ENCODE peak calls at places on chromosomes 3 and 15, in six cellular contexts. One of them, this sample, is unnamed. For H3K9me2 and H3K79me2, the result is how much of the 10 kb centered on the place peaks cover.

GRCh38 chr3:183941216-183941615 is 56.5 kb upstream of the PARL start:
- DNase-seq in SK-N-SH: no peak
- DNase-seq in MM.1S: no peak
- DNase-seq in PC-3: no peak
- DNase-seq in HCT116: no peak
- DNase-seq in Karpas-422: no peak
- DNase-seq in this sample: no peak

GRCh38 chr15:52295421-52295991 is at the start of gene MYO5C:
- DNase-seq in SK-N-SH: peak
- DNase-seq in MM.1S: peak
- DNase-seq in PC-3: peak
- DNase-seq in HCT116: peak
- DNase-seq in Karpas-422: no peak
- DNase-seq in this sample: no peak

GRCh38 chr15:60389261-60390077 is 8.3 kb downstream of the ANXA2 start:
- DNase-seq in SK-N-SH: no peak
- DNase-seq in MM.1S: peak
- DNase-seq in PC-3: no peak
- DNase-seq in HCT116: no peak
- DNase-seq in Karpas-422: no peak
- DNase-seq in this sample: no peak

GRCh38 chr15:80496101-80496500 is 91.9 kb downstream of the ARNT2 start:
- DNase-seq in SK-N-SH: no peak
- DNase-seq in MM.1S: no peak
- DNase-seq in PC-3: no peak
- DNase-seq in HCT116: no peak
- DNase-seq in Karpas-422: no peak
- DNase-seq in this sample: no peak

GRCh38 chr3:31600435-31600834 is 67.7 kb downstream of the STT3B start:
- DNase-seq in SK-N-SH: no peak
- DNase-seq in MM.1S: no peak
- DNase-seq in PC-3: no peak
- DNase-seq in HCT116: no peak
- DNase-seq in Karpas-422: no peak
- DNase-seq in this sample: no peak

GRCh38 chr15:63181658-63182057 is 7.7 kb upstream of the RAB8B start:
- DNase-seq in SK-N-SH: no peak
- DNase-seq in MM.1S: no peak
- DNase-seq in PC-3: no peak
- DNase-seq in HCT116: no peak
- DNase-seq in Karpas-422: no peak
- DNase-seq in this sample: no peak

GRCh38 chr3:13708871-13709595 is 160.1 kb downstream of the FBLN2 start:
- DNase-seq in SK-N-SH: no peak
- DNase-seq in MM.1S: no peak
- DNase-seq in PC-3: no peak
- DNase-seq in HCT116: no peak
- DNase-seq in Karpas-422: no peak
- DNase-seq in this sample: no peak

GRCh38 chr3:38404286-38404685 is 49.4 kb upstream of the ACVR2B start:
- DNase-seq in SK-N-SH: no peak
- DNase-seq in MM.1S: no peak
- DNase-seq in PC-3: peak
- DNase-seq in HCT116: no peak
- DNase-seq in Karpas-422: no peak
- DNase-seq in this sample: no peak

GRCh38 chr3:29697989-29698388 is 417.1 kb downstream of the RBMS3 start:
- DNase-seq in SK-N-SH: no peak
- DNase-seq in MM.1S: no peak
- DNase-seq in PC-3: peak
- DNase-seq in HCT116: no peak
- DNase-seq in Karpas-422: no peak
- DNase-seq in this sample: no peak

GRCh38 chr3:9153763-9154601 is 95.5 kb downstream of the SRGAP3 start:
- DNase-seq in SK-N-SH: no peak
- DNase-seq in MM.1S: no peak
- DNase-seq in PC-3: no peak
- DNase-seq in HCT116: no peak
- DNase-seq in Karpas-422: no peak
- DNase-seq in this sample: no peak

GRCh38 chr15:72540606-72541237 is 66.6 kb downstream of the ARIH1 start:
- DNase-seq in SK-N-SH: no peak
- DNase-seq in MM.1S: no peak
- DNase-seq in PC-3: no peak
- DNase-seq in HCT116: peak
- DNase-seq in Karpas-422: no peak
- DNase-seq in this sample: peak

GRCh38 chr3:66998899-66999235 is 760 bp downstream of the KBTBD8 start:
- DNase-seq in SK-N-SH: no peak
- DNase-seq in MM.1S: no peak
- DNase-seq in PC-3: no peak
- DNase-seq in HCT116: no peak
- DNase-seq in Karpas-422: no peak
- DNase-seq in this sample: peak

GRCh38 chr3:133937756-133938601 is 42.3 kb upstream of the RAB6B start:
- DNase-seq in SK-N-SH: no peak
- DNase-seq in MM.1S: no peak
- DNase-seq in PC-3: no peak
- DNase-seq in HCT116: no peak
- DNase-seq in Karpas-422: no peak
- DNase-seq in this sample: no peak

GRCh38 chr15:67296188-67296587 is 41.6 kb downstream of the IQCH start:
- DNase-seq in SK-N-SH: no peak
- DNase-seq in MM.1S: no peak
- DNase-seq in PC-3: no peak
- DNase-seq in HCT116: no peak
- DNase-seq in Karpas-422: no peak
- DNase-seq in this sample: no peak

GRCh38 chr3:37546876-37547275 is 314.8 kb upstream of the CTDSPL start:
- DNase-seq in SK-N-SH: peak
- DNase-seq in MM.1S: no peak
- DNase-seq in PC-3: peak
- DNase-seq in HCT116: no peak
- DNase-seq in Karpas-422: peak
- DNase-seq in this sample: peak

GRCh38 chr3:10286596-10287295 is 6.0 kb downstream of the GHRL start:
- DNase-seq in SK-N-SH: peak
- DNase-seq in MM.1S: peak
- DNase-seq in PC-3: peak
- DNase-seq in HCT116: peak
- DNase-seq in Karpas-422: peak
- DNase-seq in this sample: peak

GRCh38 chr3:150202696-150203095 is 205.4 kb upstream of the TSC22D2 start:
- DNase-seq in SK-N-SH: no peak
- DNase-seq in MM.1S: no peak
- DNase-seq in PC-3: no peak
- DNase-seq in HCT116: no peak
- DNase-seq in Karpas-422: no peak
- DNase-seq in this sample: no peak

GRCh38 chr3:16871915-16872842 is 12.6 kb upstream of the PLCL2 start:
- DNase-seq in SK-N-SH: no peak
- DNase-seq in MM.1S: no peak
- DNase-seq in PC-3: peak
- DNase-seq in HCT116: no peak
- DNase-seq in Karpas-422: no peak
- DNase-seq in this sample: no peak

GRCh38 chr15:38414351-38414750 is 39.6 kb upstream of the FAM98B start:
- DNase-seq in SK-N-SH: peak
- DNase-seq in MM.1S: peak
- DNase-seq in PC-3: peak
- DNase-seq in HCT116: peak
- DNase-seq in Karpas-422: peak
- DNase-seq in this sample: peak

GRCh38 chr3:177878192-177878591 is 658.0 kb upstream of the KCNMB2 start:
- DNase-seq in SK-N-SH: no peak
- DNase-seq in MM.1S: no peak
- DNase-seq in PC-3: no peak
- DNase-seq in HCT116: no peak
- DNase-seq in Karpas-422: no peak
- DNase-seq in this sample: no peak

GRCh38 chr3:117756580-117756979 is 1047.0 kb downstream of the TUSC7 start:
- DNase-seq in SK-N-SH: peak
- DNase-seq in MM.1S: no peak
- DNase-seq in PC-3: no peak
- DNase-seq in HCT116: no peak
- DNase-seq in Karpas-422: no peak
- DNase-seq in this sample: no peak

GRCh38 chr3:24145481-24145880 is 200.4 kb downstream of the NR1D2 start:
- DNase-seq in SK-N-SH: no peak
- DNase-seq in MM.1S: no peak
- DNase-seq in PC-3: peak
- DNase-seq in HCT116: no peak
- DNase-seq in Karpas-422: no peak
- DNase-seq in this sample: no peak

DNA sequence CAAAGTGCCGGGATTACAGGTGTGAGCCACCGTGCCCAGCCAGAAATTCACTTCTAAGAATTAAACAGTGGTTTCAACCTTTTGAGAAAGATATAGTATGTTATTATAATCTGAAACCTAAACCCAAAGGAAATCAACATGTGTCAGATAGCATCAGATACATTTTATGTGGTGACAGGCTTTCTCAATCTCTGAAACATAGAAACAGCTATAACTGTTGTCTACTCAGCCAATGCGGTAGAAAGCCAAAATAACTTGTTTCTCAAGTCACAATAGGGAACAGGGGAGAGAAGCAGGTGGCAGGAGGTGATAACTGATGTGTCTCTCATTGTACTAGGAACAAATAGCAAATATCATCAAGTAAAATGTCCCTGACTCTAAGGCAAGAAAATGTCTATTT is 38.7 kb downstream of the DENND6A start:
- DNase-seq in SK-N-SH: no peak
- DNase-seq in MM.1S: no peak
- DNase-seq in PC-3: no peak
- DNase-seq in HCT116: no peak
- DNase-seq in Karpas-422: no peak
- DNase-seq in this sample: no peak
- H3K9me2 ChIP-seq in SK-N-SH: under half
- H3K9me2 ChIP-seq in MM.1S: under half
- H3K9me2 ChIP-seq in PC-3: under half
- H3K9me2 ChIP-seq in HCT116: under half
- H3K9me2 ChIP-seq in Karpas-422: under half
- H3K9me2 ChIP-seq in this sample: under half

GRCh38 chr15:99632521-99632920 is 66.7 kb downstream of the MEF2A start:
- DNase-seq in SK-N-SH: no peak
- DNase-seq in MM.1S: no peak
- DNase-seq in PC-3: no peak
- DNase-seq in HCT116: no peak
- DNase-seq in Karpas-422: no peak
- DNase-seq in this sample: no peak

GRCh38 chr15:99635145-99635544 is 69.4 kb downstream of the MEF2A start:
- DNase-seq in SK-N-SH: no peak
- DNase-seq in MM.1S: no peak
- DNase-seq in PC-3: no peak
- DNase-seq in HCT116: no peak
- DNase-seq in Karpas-422: no peak
- DNase-seq in this sample: no peak

GRCh38 chr15:99633655-99634054 is 67.9 kb downstream of the MEF2A start:
- DNase-seq in SK-N-SH: no peak
- DNase-seq in MM.1S: no peak
- DNase-seq in PC-3: no peak
- DNase-seq in HCT116: no peak
- DNase-seq in Karpas-422: no peak
- DNase-seq in this sample: no peak

GRCh38 chr15:99635794-99636193 is 70.0 kb downstream of the MEF2A start:
- DNase-seq in SK-N-SH: no peak
- DNase-seq in MM.1S: no peak
- DNase-seq in PC-3: peak
- DNase-seq in HCT116: no peak
- DNase-seq in Karpas-422: no peak
- DNase-seq in this sample: no peak

GRCh38 chr15:99634576-99634975 is 68.8 kb downstream of the MEF2A start:
- DNase-seq in SK-N-SH: no peak
- DNase-seq in MM.1S: no peak
- DNase-seq in PC-3: no peak
- DNase-seq in HCT116: no peak
- DNase-seq in Karpas-422: no peak
- DNase-seq in this sample: no peak
- H3K79me2 ChIP-seq in SK-N-SH: half or more
- H3K79me2 ChIP-seq in MM.1S: under half
- H3K79me2 ChIP-seq in PC-3: under half
- H3K79me2 ChIP-seq in HCT116: under half
- H3K79me2 ChIP-seq in Karpas-422: half or more
- H3K79me2 ChIP-seq in this sample: under half

DNA sequence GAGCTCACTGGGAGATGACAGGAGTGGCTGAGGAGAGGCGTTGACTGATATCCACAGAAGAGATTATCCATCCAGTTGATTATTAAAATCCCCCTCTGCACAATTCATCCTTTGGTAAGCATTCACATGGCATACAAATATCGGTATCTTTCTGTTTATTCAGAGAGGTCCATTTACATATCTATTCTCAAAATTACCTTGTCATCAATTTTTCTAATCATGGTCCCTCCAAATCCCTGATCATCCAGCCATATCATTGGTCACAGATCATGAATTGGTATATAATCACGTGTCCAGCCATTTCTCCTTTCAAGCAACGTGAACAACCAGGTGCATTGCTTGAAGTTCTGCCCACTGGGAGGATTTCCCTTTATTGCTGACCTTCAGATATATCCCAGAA is 1321.0 kb downstream of the ROBO2 start:
- DNase-seq in SK-N-SH: no peak
- DNase-seq in MM.1S: no peak
- DNase-seq in PC-3: no peak
- DNase-seq in HCT116: no peak
- DNase-seq in Karpas-422: no peak
- DNase-seq in this sample: no peak
- H3K9me2 ChIP-seq in SK-N-SH: under half
- H3K9me2 ChIP-seq in MM.1S: under half
- H3K9me2 ChIP-seq in PC-3: under half
- H3K9me2 ChIP-seq in HCT116: under half
- H3K9me2 ChIP-seq in Karpas-422: under half
- H3K9me2 ChIP-seq in this sample: under half

GRCh38 chr15:101138913-101139880 is 112.7 kb downstream of the CHSY1 start:
- DNase-seq in SK-N-SH: no peak
- DNase-seq in MM.1S: peak
- DNase-seq in PC-3: no peak
- DNase-seq in HCT116: no peak
- DNase-seq in Karpas-422: no peak
- DNase-seq in this sample: no peak
- H3K79me2 ChIP-seq in SK-N-SH: under half
- H3K79me2 ChIP-seq in MM.1S: under half
- H3K79me2 ChIP-seq in PC-3: under half
- H3K79me2 ChIP-seq in HCT116: under half
- H3K79me2 ChIP-seq in Karpas-422: under half
- H3K79me2 ChIP-seq in this sample: under half